ENCODE peak calls at places on chromosomes 7 and 10, in seven cellular contexts. J, U, G, K, M, X and A are unnamed samples.

GRCh38 chr7:130359276-130359857 is 14.8 kb downstream of the CPA5 start:
- DNase-seq in J (no peak), U (no peak), G (no peak), K (no peak), M (no peak), X (no peak), A (no peak)

GRCh38 chr10:13043520-13043919 is 42.0 kb upstream of the CCDC3 start:
- DNase-seq in J (no peak), U (no peak), G (no peak), K (no peak), M (no peak), X (no peak), A (no peak)

GRCh38 chr10:17232276-17232987 is 4.4 kb downstream of the VIM start:
- DNase-seq in J (no peak), U (no peak), G (no peak), K (no peak), M (no peak), X (no peak), A (no peak)

GRCh38 chr7:157446322-157446721 is 109.5 kb downstream of the DNAJB6 start:
- DNase-seq in J (no peak), U (no peak), G (no peak), K (no peak), M (no peak), X (no peak), A (no peak)

GRCh38 chr7:723541-723940 is 3.0 kb upstream of the DNAAF5 start:
- DNase-seq in J (no peak), U (peak; percentile 12), G (no peak), K (no peak), M (no peak), X (no peak), A (no peak)

GRCh38 chr10:74542077-74542476 is 284.3 kb upstream of the KAT6B start:
- DNase-seq in J (no peak), U (no peak), G (no peak), K (peak; percentile 57), M (no peak), X (no peak), A (no peak)

GRCh38 chr10:58963101-58963534 is 213.3 kb upstream of the PHYHIPL start:
- DNase-seq in J (peak; percentile 82), U (no peak), G (no peak), K (no peak), M (peak; percentile 3), X (peak; percentile 9), A (peak; percentile 59)

GRCh38 chr7:44884553-44885393 is 557 bp downstream of the PURB start:
- DNase-seq in J (peak; percentile 39), U (peak; percentile 72), G (peak; percentile 33), K (no peak), M (peak; percentile 54), X (peak; percentile 70), A (no peak)

GRCh38 chr10:77168161-77168560 is 469.4 kb downstream of the KCNMA1 start:
- DNase-seq in J (no peak), U (no peak), G (no peak), K (no peak), M (no peak), X (no peak), A (no peak)

GRCh38 chr7:33694006-33694405 is 211.3 kb upstream of the BMPER start:
- DNase-seq in J (no peak), U (no peak), G (no peak), K (no peak), M (no peak), X (no peak), A (no peak)

GRCh38 chr7:2440608-2441245 is 35.5 kb downstream of the GRIFIN start:
- DNase-seq in J (no peak), U (peak; percentile 52), G (no peak), K (no peak), M (no peak), X (no peak), A (no peak)

GRCh38 chr7:17680026-17680425 is 260.3 kb downstream of the SNX13 start:
- DNase-seq in J (peak; percentile 28), U (no peak), G (no peak), K (peak; percentile 59), M (no peak), X (peak; percentile 14), A (no peak)